ENCODE peak calls at places on chromosomes 11 and 22, in five cellular contexts. One of them, this sample, is unnamed.

GRCh38 chr11:118872403-118872821 is 11.3 kb upstream of the CXCR5 start:
- DNase-seq in lower leg skin: no peak
- DNase-seq in fibroblast of pulmonary artery: no peak
- DNase-seq in breast epithelium: no peak
- DNase-seq in HT1080: no peak
- DNase-seq in this sample: no peak

GRCh38 chr11:68043349-68044144 is 4.7 kb downstream of the TCIRG1 start:
- DNase-seq in lower leg skin: no peak
- DNase-seq in fibroblast of pulmonary artery: peak
- DNase-seq in breast epithelium: no peak
- DNase-seq in HT1080: no peak
- DNase-seq in this sample: no peak

GRCh38 chr11:293293-293851 is 4.4 kb downstream of the PGGHG start:
- DNase-seq in lower leg skin: no peak
- DNase-seq in fibroblast of pulmonary artery: no peak
- DNase-seq in breast epithelium: no peak
- DNase-seq in HT1080: no peak
- DNase-seq in this sample: no peak

GRCh38 chr11:101706541-101706940 is 122.7 kb upstream of the TRPC6 start:
- DNase-seq in lower leg skin: no peak
- DNase-seq in fibroblast of pulmonary artery: peak
- DNase-seq in breast epithelium: no peak
- DNase-seq in HT1080: no peak
- DNase-seq in this sample: no peak

GRCh38 chr11:95922099-95922498 is 1.8 kb downstream of the MTMR2 start:
- DNase-seq in lower leg skin: no peak
- DNase-seq in fibroblast of pulmonary artery: peak
- DNase-seq in breast epithelium: no peak
- DNase-seq in HT1080: no peak
- DNase-seq in this sample: no peak

GRCh38 chr11:15688351-15688792 is 573.6 kb downstream of the INSC start:
- DNase-seq in lower leg skin: no peak
- DNase-seq in fibroblast of pulmonary artery: peak
- DNase-seq in breast epithelium: peak
- DNase-seq in HT1080: peak
- DNase-seq in this sample: no peak

GRCh38 chr11:96664108-96664507 is 274.3 kb downstream of the JRKL start:
- DNase-seq in lower leg skin: no peak
- DNase-seq in fibroblast of pulmonary artery: no peak
- DNase-seq in breast epithelium: no peak
- DNase-seq in HT1080: no peak
- DNase-seq in this sample: no peak

GRCh38 chr11:26931248-26931631 is 62.7 kb upstream of the FIBIN start:
- DNase-seq in lower leg skin: no peak
- DNase-seq in fibroblast of pulmonary artery: peak
- DNase-seq in breast epithelium: no peak
- DNase-seq in HT1080: no peak
- DNase-seq in this sample: no peak

GRCh38 chr22:49398115-49398514 is 429.6 kb downstream of the BRD1 start:
- DNase-seq in lower leg skin: no peak
- DNase-seq in fibroblast of pulmonary artery: no peak
- DNase-seq in breast epithelium: no peak
- DNase-seq in HT1080: no peak
- DNase-seq in this sample: peak

GRCh38 chr11:17145972-17146371 is 61.8 kb downstream of the PIK3C2A start:
- DNase-seq in lower leg skin: no peak
- DNase-seq in fibroblast of pulmonary artery: peak
- DNase-seq in breast epithelium: no peak
- DNase-seq in HT1080: no peak
- DNase-seq in this sample: no peak